ENCODE peak calls at places on chromosomes 3 and 15, in six cellular contexts. X is left lung, G is astrocyte, B is astrocyte of the cerebellum, Q is SK-N-SH, A is lower lobe of right lung. O is an unnamed sample.

GRCh38 chr15:63556736-63557135 is 40.5 kb upstream of the FBXL22 start:
- DNase-seq in B (no peak), G (no peak), Q (no peak), A (no peak), X (no peak), O (no peak)

GRCh38 chr3:70120360-70120966 is 120.9 kb downstream of the SAMMSON start:
- DNase-seq in X (no peak), B (peak; percentile 45), G (peak; percentile 9), Q (peak; percentile 29), A (peak; percentile 76), O (no peak)

GRCh38 chr3:188241072-188241471 is 87.1 kb downstream of the LPP start:
- DNase-seq in G (peak; percentile 51), A (no peak), Q (no peak), X (no peak), B (no peak), O (no peak)

GRCh38 chr3:136186330-136186729 is 9.8 kb downstream of the MSL2 start:
- DNase-seq in G (no peak), Q (no peak), A (no peak), X (no peak), B (no peak), O (no peak)

GRCh38 chr3:128434524-128434923 is 32.2 kb downstream of the DNAJB8 start:
- DNase-seq in Q (no peak), X (no peak), G (no peak), B (no peak), A (no peak), O (no peak)

GRCh38 chr3:190644035-190644434 is 130.2 kb downstream of the IL1RAP start:
- DNase-seq in X (no peak), G (no peak), Q (no peak), B (no peak), A (no peak), O (no peak)

GRCh38 chr15:69462493-69463181 is 10.0 kb downstream of the RPLP1 start:
- DNase-seq in B (peak; percentile 98), Q (peak; percentile 96), A (peak; percentile 96), X (peak; percentile 98), G (peak; percentile 97), O (peak; percentile 96)

GRCh38 chr3:37713820-37714204 is 147.9 kb upstream of the CTDSPL start:
- DNase-seq in G (no peak), A (no peak), X (no peak), B (no peak), Q (no peak), O (no peak)

GRCh38 chr15:100910119-100910518 is 9.0 kb upstream of the LRRK1 start:
- DNase-seq in B (no peak), G (no peak), A (no peak), X (no peak), Q (no peak), O (no peak)

GRCh38 chr15:29045717-29046116 is 159.9 kb downstream of the APBA2 start:
- DNase-seq in A (no peak), G (peak; percentile 68), Q (no peak), B (no peak), X (no peak), O (no peak)

GRCh38 chr15:72233759-72234158 is 2.8 kb upstream of the PKM start:
- DNase-seq in A (no peak), X (no peak), Q (no peak), B (no peak), G (no peak), O (no peak)

GRCh38 chr3:142000341-142000870 is 124.0 kb downstream of the ATP1B3 start:
- DNase-seq in G (peak; percentile 39), A (no peak), Q (no peak), X (no peak), B (no peak), O (no peak)

GRCh38 chr3:55483196-55484095 is 3.7 kb downstream of the WNT5A start:
- DNase-seq in B (no peak), X (no peak), A (no peak), Q (no peak), G (no peak), O (no peak)

GRCh38 chr3:127035672-127036071 is 52.8 kb downstream of the PLXNA1 start:
- DNase-seq in X (peak; percentile 91), G (peak; percentile 82), A (peak; percentile 81), B (peak; percentile 44), Q (no peak), O (no peak)

GRCh38 chr3:128813003-128813564 is 66.3 kb upstream of the ACAD9 start:
- DNase-seq in A (no peak), B (no peak), Q (no peak), G (no peak), X (no peak), O (no peak)

GRCh38 chr15:32743411-32744145 is 25.8 kb downstream of the GREM1 start:
- DNase-seq in B (peak; percentile 34), X (no peak), Q (no peak), G (no peak), A (no peak), O (no peak)

GRCh38 chr3:40829876-40830275 is 305.1 kb downstream of the ZNF621 start:
- DNase-seq in X (no peak), G (no peak), A (no peak), B (no peak), Q (no peak), O (no peak)

GRCh38 chr15:71844916-71845315 is 34.6 kb downstream of the NR2E3 start:
- DNase-seq in B (no peak), X (no peak), Q (no peak), G (no peak), A (no peak), O (no peak)

GRCh38 chr3:19885468-19885867 is 48.5 kb downstream of the EFHB start:
- DNase-seq in G (peak; percentile 8), B (peak; percentile 6), Q (peak; percentile 26), X (no peak), A (no peak), O (no peak)

GRCh38 chr3:46212101-46212500 is 4.0 kb upstream of the CCR1 start:
- DNase-seq in X (no peak), Q (no peak), A (no peak), B (no peak), G (no peak), O (no peak)

GRCh38 chr3:62295571-62295970 is 77.8 kb downstream of the FEZF2 start:
- DNase-seq in X (no peak), B (no peak), G (no peak), A (no peak), Q (no peak), O (no peak)

GRCh38 chr3:88003115-88003755 is 55.6 kb downstream of the CGGBP1 start:
- DNase-seq in Q (peak; percentile 27), B (peak; percentile 33), A (no peak), X (no peak), G (peak; percentile 23), O (no peak)

GRCh38 chr15:78065973-78066946 is 11.3 kb downstream of the TBC1D2B start:
- DNase-seq in X (no peak), G (peak; percentile 80), A (no peak), Q (no peak), B (peak; percentile 90), O (no peak)

GRCh38 chr3:195059006-195059350 is 212.0 kb downstream of the XXYLT1 start:
- DNase-seq in G (no peak), X (no peak), B (no peak), A (no peak), Q (no peak), O (no peak)

GRCh38 chr3:28906561-28907310 is 374.1 kb upstream of the RBMS3 start:
- DNase-seq in A (no peak), X (no peak), G (no peak), B (no peak), Q (no peak), O (no peak)

GRCh38 chr3:128487813-128488635 is 5.0 kb downstream of the GATA2 start:
- DNase-seq in A (peak; percentile 77), G (peak; percentile 82), X (peak; percentile 87), B (peak; percentile 39), Q (peak; percentile 82), O (peak; percentile 55)

GRCh38 chr15:51768018-51768417 is 16.6 kb downstream of the TMOD2 start:
- DNase-seq in Q (no peak), B (no peak), X (peak; percentile 71), A (peak; percentile 49), G (no peak), O (no peak)

GRCh38 chr3:81237193-81237592 is 524.3 kb downstream of the GBE1 start:
- DNase-seq in B (no peak), G (no peak), X (no peak), A (no peak), Q (no peak), O (no peak)

GRCh38 chr3:42489116-42489936 is 13.1 kb upstream of the VIPR1 start:
- DNase-seq in X (no peak), Q (no peak), B (no peak), G (no peak), A (no peak), O (no peak)

GRCh38 chr3:86978111-86978528 is 12.8 kb downstream of the VGLL3 start:
- DNase-seq in B (no peak), X (no peak), A (no peak), G (peak; percentile 44), Q (no peak), O (no peak)

GRCh38 chr3:136730595-136731273 is 21.4 kb downstream of the STAG1 start:
- DNase-seq in G (no peak), B (no peak), A (no peak), Q (no peak), X (no peak), O (no peak)

DNA sequence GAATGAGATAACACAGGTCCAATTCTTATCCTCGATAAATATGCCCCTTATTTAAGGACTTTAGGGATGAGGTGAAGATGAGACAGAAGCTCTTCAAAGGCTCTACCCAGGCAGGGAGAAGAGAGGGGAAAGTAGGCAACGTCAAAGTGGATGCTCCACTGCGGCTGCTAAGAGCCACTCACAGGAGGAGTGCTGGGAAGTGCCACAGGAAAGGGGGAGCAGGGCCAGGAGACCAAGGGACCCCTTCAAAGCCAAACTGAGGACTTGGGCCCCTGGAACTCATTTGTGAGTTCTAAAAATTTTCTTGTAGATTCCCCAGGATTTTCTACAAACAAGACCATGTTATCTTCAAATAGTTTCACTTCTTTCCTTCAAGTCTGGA is 47.3 kb upstream of the ATG7 start:
- DNase-seq in X (no peak), G (no peak), A (no peak), Q (no peak), B (no peak), O (no peak)
- H3K4me3 ChIP-seq in X (no peak overlapping the region), G (peak overlapping the region; percentile 50), A (peak overlapping the region; percentile 47), Q (no peak overlapping the region), B (no peak overlapping the region), O (no peak overlapping the region)

GRCh38 chr3:66500575-66501482 is at the start of gene LRIG1:
- DNase-seq in A (peak; percentile 100), X (peak; percentile 100), B (peak; percentile 94), Q (peak; percentile 96), G (peak; percentile 93), O (peak; percentile 63)
- TF ChIP-seq CTCF in A (peak; percentile 46), X (peak; percentile 34), B (no peak), Q (peak; percentile 21), G (no peak), O (peak; percentile 68)

DNA sequence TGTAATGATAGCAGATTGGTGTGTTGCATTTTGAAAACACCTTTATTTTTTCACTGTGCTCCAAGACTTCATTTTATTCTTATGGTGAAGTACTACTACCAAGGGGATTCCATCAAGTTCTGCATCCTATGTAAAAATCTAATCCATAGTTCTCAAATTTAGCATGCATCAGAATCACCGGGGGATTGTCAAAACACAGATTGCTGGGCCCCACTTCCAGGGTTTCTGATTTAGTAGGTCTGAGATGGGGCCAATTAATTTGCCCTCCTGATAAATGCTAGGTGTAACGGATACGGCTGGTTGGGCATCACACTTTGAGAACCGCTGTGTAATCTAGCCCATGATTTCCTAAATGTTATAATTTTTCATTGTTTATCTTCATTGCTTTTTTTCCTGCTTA is 692 bp downstream of the ZWILCH start:
- DNase-seq in G (no peak), A (no peak), Q (peak; percentile 24), X (no peak), B (no peak), O (no peak)
- H3K4me3 ChIP-seq in G (peak overlapping the region; percentile 97), A (peak overlapping the region; percentile 99), Q (peak overlapping the region; percentile 98), X (peak overlapping the region; percentile 70), B (peak overlapping the region; percentile 66), O (peak overlapping the region; percentile 98)

GRCh38 chr3:13792512-13793347 is 87.1 kb downstream of the WNT7A start:
- DNase-seq in G (no peak), B (no peak), X (no peak), A (no peak), Q (peak; percentile 46), O (no peak)
- TF ChIP-seq CTCF in G (no peak), B (no peak), X (no peak), A (no peak), Q (no peak), O (no peak)